ENCODE peak calls at places on chromosomes 13 and 19, in six cellular contexts. O is OCI-LY7; E is stimulated activated CD4-positive, alpha-beta T cell treated with anti-CD3 and anti-CD28 coated beads, TNF-alpha, amount 100 ng/mL, for 4 hours; G is stromal cell of bone marrow; J is neural crest cell; F is GOT3. A is an unnamed sample.

GRCh38 chr19:1067341-1068103 is 555 bp downstream of the ARHGAP45 start:
- DNase-seq in O (no peak), E (no peak), G (no peak), J (no peak), F (no peak), A (no peak)

GRCh38 chr13:90713436-90714133 is 633.9 kb upstream of the MIR17HG start:
- DNase-seq in O (peak; percentile 13), E (no peak), G (no peak), J (no peak), F (no peak), A (no peak)

GRCh38 chr13:98556968-98557591 is 19.8 kb downstream of the STK24 start:
- DNase-seq in O (no peak), E (peak; percentile 48), G (no peak), J (no peak), F (no peak), A (no peak)

GRCh38 chr19:46076031-46076880 is 35.5 kb upstream of the IGFL4 start:
- DNase-seq in O (no peak), E (no peak), G (no peak), J (no peak), F (no peak), A (no peak)

GRCh38 chr13:18953139-18953930 is 228.3 kb downstream of the TUBA3C start:
- DNase-seq in O (no peak), E (no peak), G (no peak), J (no peak), F (no peak), A (no peak)

GRCh38 chr19:40687525-40688016 is 2.9 kb downstream of the NUMBL start:
- DNase-seq in O (no peak), E (no peak), G (peak; percentile 62), J (no peak), F (no peak), A (no peak)

GRCh38 chr19:21022996-21023395 is 2.5 kb downstream of the ZNF430 start:
- DNase-seq in O (no peak), E (peak; percentile 35), G (peak; percentile 40), J (no peak), F (no peak), A (no peak)

GRCh38 chr19:9151367-9151766 is 11.2 kb downstream of the ZNF317 start:
- DNase-seq in O (no peak), E (no peak), G (no peak), J (no peak), F (no peak), A (no peak)

GRCh38 chr13:52158629-52159158 is 703 bp downstream of the NEK3 start:
- DNase-seq in O (no peak), E (no peak), G (peak; percentile 22), J (no peak), F (peak; percentile 3), A (no peak)

GRCh38 chr19:18202759-18203407 is 959 bp downstream of the RAB3A start:
- DNase-seq in O (peak; percentile 70), E (no peak), G (no peak), J (no peak), F (no peak), A (peak; percentile 73)

GRCh38 chr13:47085346-47085745 is 188.5 kb upstream of the HTR2A start:
- DNase-seq in O (no peak), E (no peak), G (peak; percentile 61), J (no peak), F (no peak), A (no peak)

GRCh38 chr19:51637362-51637978 is 7.3 kb upstream of the SIGLEC5 start:
- DNase-seq in O (peak; percentile 23), E (no peak), G (no peak), J (no peak), F (no peak), A (no peak)

GRCh38 chr13:106567421-106568224 is at the start of gene ARGLU1:
- DNase-seq in O (peak; percentile 88), E (peak; percentile 89), G (peak; percentile 81), J (peak; percentile 97), F (peak; percentile 79), A (peak; percentile 99)

GRCh38 chr13:80939581-80939980 is 598.7 kb upstream of the SPRY2 start:
- DNase-seq in O (no peak), E (no peak), G (no peak), J (no peak), F (no peak), A (no peak)

GRCh38 chr19:18319591-18320135 is 3.2 kb downstream of the LSM4 start:
- DNase-seq in O (no peak), E (no peak), G (no peak), J (no peak), F (no peak), A (no peak)

A was measured in retina.